ENCODE peak calls at places on chromosomes 13 and 19, in four cellular contexts. L is activated CD8-positive, alpha-beta T cell treated with anti-CD3 and anti-CD28 coated beads for 36 hours; N is neural crest cell; O is BE2C. F is an unnamed sample.

GRCh38 chr13:91988331-91988730 is 589.9 kb downstream of the GPC5 start:
- DNase-seq in O (no peak), N (no peak), L (no peak), F (no peak)

GRCh38 chr19:44658069-44658727 is 13.1 kb upstream of the CEACAM19 start:
- DNase-seq in L (no peak), O (no peak), N (no peak), F (no peak)

GRCh38 chr19:43432866-43433673 is 18.4 kb downstream of the TEX101 start:
- DNase-seq in L (peak), O (peak), N (peak), F (peak)

GRCh38 chr19:3656747-3657394 is 30.3 kb upstream of the CACTIN start:
- DNase-seq in L (no peak), O (no peak), N (no peak), F (no peak)

GRCh38 chr19:50909240-50910070 is 1.7 kb downstream of the KLK4 start:
- DNase-seq in L (peak), O (peak), N (peak), F (no peak)

GRCh38 chr13:60397693-60398437 is 845 bp downstream of the TDRD3 start:
- DNase-seq in O (peak), L (peak), N (peak), F (no peak)

GRCh38 chr19:17775245-17775927 is 19.6 kb upstream of the B3GNT3 start:
- DNase-seq in O (peak), L (peak), N (peak), F (no peak)

GRCh38 chr13:112246731-112247470 is 129.3 kb upstream of the SPACA7 start:
- DNase-seq in O (no peak), N (no peak), L (no peak), F (no peak)

GRCh38 chr19:55716531-55716930 is 21.7 kb downstream of the NLRP9 start:
- DNase-seq in O (no peak), L (no peak), N (no peak), F (no peak)

GRCh38 chr19:41427647-41428480 is 690 bp upstream of the B3GNT8 start:
- DNase-seq in L (peak), O (peak), N (no peak), F (no peak)

GRCh38 chr19:49148784-49149651 is 6.2 kb downstream of the HRC start:
- DNase-seq in L (peak), O (peak), N (peak), F (peak)

GRCh38 chr19:2096543-2097329 is at the start of gene IZUMO4:
- DNase-seq in O (peak), N (peak), L (peak), F (peak)

GRCh38 chr13:42110410-42111155 is 62.1 kb downstream of the DGKH start:
- DNase-seq in N (peak), L (peak), O (peak), F (no peak)

GRCh38 chr13:75445717-75446529 is 36.0 kb downstream of the TBC1D4 start:
- DNase-seq in O (no peak), L (no peak), N (no peak), F (no peak)

GRCh38 chr13:98284677-98285076 is 107.6 kb upstream of the RNF113B start:
- DNase-seq in L (no peak), O (no peak), N (no peak), F (no peak)

GRCh38 chr19:1985588-1986356 is 29.7 kb downstream of the BTBD2 start:
- DNase-seq in N (no peak), L (no peak), O (no peak), F (no peak)

GRCh38 chr13:43730642-43731041 is 56.1 kb downstream of the ENOX1 start:
- DNase-seq in L (no peak), O (no peak), N (no peak), F (no peak)

GRCh38 chr19:10095948-10096614 is 6.4 kb downstream of the ANGPTL6 start:
- DNase-seq in L (peak), O (peak), N (peak), F (peak)

GRCh38 chr13:33146843-33147611 is 130.8 kb downstream of the KL start:
- DNase-seq in N (no peak), L (peak), O (no peak), F (no peak)

GRCh38 chr13:30851697-30852096 is 54.4 kb upstream of the MEDAG start:
- DNase-seq in L (no peak), N (no peak), O (no peak), F (no peak)

GRCh38 chr19:54156953-54157352 is 2.6 kb downstream of the LENG1 start:
- DNase-seq in O (no peak), N (no peak), L (no peak), F (no peak)

GRCh38 chr13:66508153-66508909 is 721.8 kb downstream of the PCDH9 start:
- DNase-seq in N (no peak), L (no peak), O (no peak), F (no peak)

GRCh38 chr19:3434630-3435553 is 45.4 kb downstream of the SMIM24 start:
- DNase-seq in L (peak), N (peak), O (peak), F (peak)

GRCh38 chr19:2270157-2270571 is 11.8 kb downstream of the PEAK3 start:
- DNase-seq in L (no peak), O (peak), N (no peak), F (no peak)

GRCh38 chr13:50126378-50127016 is 111.3 kb downstream of the KCNRG start:
- DNase-seq in O (no peak), N (no peak), L (peak), F (no peak)

GRCh38 chr19:30719189-30719990 is 347.2 kb downstream of the ZNF536 start:
- DNase-seq in O (peak), N (peak), L (peak), F (peak)

GRCh38 chr13:93296584-93296983 is 70.0 kb downstream of the GPC6 start:
- DNase-seq in O (no peak), L (no peak), N (no peak), F (no peak)

GRCh38 chr13:20369886-20370361 is 137.8 kb upstream of the GJB6 start:
- DNase-seq in O (no peak), N (no peak), L (no peak), F (no peak)

GRCh38 chr19:1491114-1491848 is at the start of gene REEP6:
- DNase-seq in O (no peak), N (no peak), L (no peak), F (no peak)

GRCh38 chr19:51948979-51949378 is 21.7 kb downstream of the ZNF613 start:
- DNase-seq in L (no peak), O (peak), N (no peak), F (peak)

GRCh38 chr13:94947965-94948371 is 235.6 kb upstream of the SOX21 start:
- DNase-seq in N (no peak), O (no peak), L (no peak), F (no peak)

GRCh38 chr19:43675269-43675879 is 5.4 kb upstream of the PLAUR start:
- DNase-seq in N (no peak), O (no peak), L (no peak), F (no peak)

GRCh38 chr13:36834299-36834698 is 15.3 kb downstream of the RFXAP start:
- DNase-seq in O (no peak), L (no peak), N (no peak), F (no peak)

GRCh38 chr19:48302600-48302959 is 22.8 kb upstream of the EMP3 start:
- DNase-seq in O (no peak), N (no peak), L (no peak), F (no peak)

GRCh38 chr19:54439174-54439851 is 9.7 kb upstream of the LENG8 start:
- DNase-seq in O (peak), L (peak), N (peak), F (no peak)

GRCh38 chr19:34732548-34733255 is 1.3 kb upstream of the ZNF181 start:
- DNase-seq in L (peak), N (no peak), O (no peak), F (no peak)

GRCh38 chr13:73754727-73755292 is 379.4 kb downstream of the KLF12 start:
- DNase-seq in L (peak), O (peak), N (peak), F (no peak)

DNA sequence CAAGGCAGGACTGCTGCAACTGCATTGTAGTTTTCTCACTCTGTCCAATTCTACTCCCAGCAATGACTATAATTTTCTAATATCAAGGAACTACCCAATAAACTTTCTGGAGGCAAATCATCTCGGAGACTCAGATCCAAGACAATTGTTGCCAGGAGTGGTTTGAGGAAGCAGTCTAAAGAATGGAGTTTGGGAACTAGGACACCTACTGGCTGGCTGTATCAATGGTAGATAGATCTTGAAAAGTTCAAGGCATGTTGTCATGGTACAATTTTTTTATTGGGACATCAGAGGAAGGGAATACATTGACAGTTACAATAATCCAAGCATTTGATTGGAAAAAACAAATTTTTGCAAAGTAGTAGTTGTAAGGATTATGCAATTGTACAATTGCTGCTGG is 648.3 kb upstream of the SLITRK6 start:
- DNase-seq in O (no peak), L (no peak), N (no peak), F (no peak)
- TF ChIP-seq CTCF in O (peak), L (no peak), N (no peak), F (no peak)

DNA sequence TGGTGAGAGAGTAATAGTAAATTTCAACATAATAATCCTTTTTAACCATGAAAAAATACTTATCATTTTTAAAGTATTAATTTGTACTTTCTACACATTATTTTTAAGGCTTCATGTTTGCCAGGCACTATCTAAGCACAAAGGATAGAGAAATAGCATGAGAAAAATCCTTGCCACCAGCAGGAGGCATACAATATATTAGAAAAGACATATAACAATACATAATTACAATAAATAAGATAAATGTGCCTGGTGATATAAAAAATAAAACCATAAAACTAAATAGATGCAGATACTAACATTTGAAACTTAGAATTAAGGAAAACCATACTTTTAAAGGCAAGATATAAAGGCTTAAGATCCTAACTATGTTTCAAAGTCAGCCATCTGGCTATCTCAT is 1256.4 kb downstream of the DIAPH3 start:
- DNase-seq in O (no peak), L (no peak), N (no peak), F (no peak)
- TF ChIP-seq CTCF in O (no peak), L (no peak), N (peak), F (peak)

DNA sequence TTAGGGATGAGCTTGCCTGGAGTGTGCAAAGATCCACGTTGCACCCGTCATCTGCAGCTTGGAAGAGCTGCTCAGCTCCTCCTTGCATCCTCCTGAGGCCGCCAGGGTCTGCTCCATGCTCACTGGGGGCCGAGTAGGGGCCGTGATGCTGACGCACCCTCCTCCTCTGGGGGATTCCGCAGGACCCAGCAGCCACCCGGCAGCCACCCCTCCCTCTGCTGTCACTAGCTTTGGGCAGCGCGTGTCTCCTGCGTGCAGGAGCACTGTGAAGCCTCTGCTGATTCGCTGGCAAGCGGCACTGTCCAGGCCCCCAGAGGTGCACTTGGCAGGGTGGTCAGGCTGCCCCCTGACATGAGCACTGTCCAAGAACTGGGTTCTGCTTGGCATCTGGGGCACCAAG is 137.4 kb downstream of the KDM4B start:
- DNase-seq in L (no peak), N (no peak), O (no peak), F (no peak)
- TF ChIP-seq CTCF in L (no peak), N (no peak), O (no peak), F (no peak)

DNA sequence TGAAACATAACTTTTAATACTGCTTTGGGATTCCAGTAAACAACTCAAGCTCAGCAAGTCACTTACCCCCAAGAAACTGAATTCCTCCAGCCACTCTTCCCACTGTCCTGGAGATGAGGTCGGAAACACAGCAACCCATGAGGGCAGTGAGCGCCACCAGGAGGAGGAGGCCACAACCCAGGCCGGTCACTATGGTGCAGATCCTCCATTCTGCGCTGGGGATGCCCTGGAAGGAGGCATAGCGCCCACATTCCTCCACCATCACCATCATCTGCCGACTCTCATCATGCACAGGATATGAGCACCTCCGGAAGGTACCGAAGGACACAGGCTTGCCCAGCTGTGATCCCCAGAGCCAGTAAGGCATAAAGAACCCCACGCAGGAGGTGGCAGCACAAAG is 2.2 kb downstream of the LHFPL6 start:
- DNase-seq in O (no peak), N (peak), L (no peak), F (no peak)
- TF ChIP-seq CTCF in O (no peak), N (peak), L (no peak), F (no peak)

DNA sequence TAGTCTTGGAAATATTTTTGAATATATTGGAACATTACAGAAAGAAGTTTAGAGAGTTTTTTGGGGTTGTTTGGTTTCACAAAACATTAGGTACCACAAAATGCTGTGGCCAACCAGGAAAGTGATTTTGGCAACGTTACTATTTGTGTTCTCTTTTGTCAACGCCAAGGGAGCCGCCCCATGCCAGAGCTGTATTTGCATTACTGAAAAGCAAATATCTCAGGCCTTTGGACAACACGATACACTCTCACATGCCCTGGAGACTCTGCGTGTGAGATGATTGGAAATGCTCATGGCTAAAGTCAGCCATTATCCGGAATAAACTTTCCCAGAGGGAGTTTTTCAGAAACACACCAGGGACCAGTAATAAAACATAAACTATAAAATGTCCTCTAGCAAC is 324.6 kb downstream of the SHISA2 start:
- DNase-seq in L (no peak), O (no peak), N (no peak), F (no peak)
- TF ChIP-seq CTCF in L (no peak), O (no peak), N (no peak), F (no peak)

GRCh38 chr19:5803752-5804515 is 933 bp upstream of the NRTN start:
- DNase-seq in N (peak), L (peak), O (peak), F (peak)
- TF ChIP-seq CTCF in N (peak), L (peak), O (peak), F (peak)